ENCODE peak calls at places on chromosomes 6 and 20, in ten cellular contexts. One of them, this sample, is unnamed.

GRCh38 chr20:34250005-34250404 is 8.8 kb downstream of the ASIP start:
- DNase-seq in mesothelial cell of epicardium: no peak
- DNase-seq in kidney tubule cell: no peak
- DNase-seq in GM12892: no peak
- DNase-seq in left ventricle myocardium inferior: no peak
- DNase-seq in putamen: no peak
- DNase-seq in globus pallidus: no peak
- DNase-seq in activated naive CD4-positive, alpha-beta T cell treated with anti-CD3 and anti-CD28 coated beads, Interleukin-2, amount 50 U/mL, for 16 hours: no peak
- DNase-seq in fibroblast of lung: no peak
- DNase-seq in stimulated activated CD8-positive, alpha-beta memory T cell treated with anti-CD3 and anti-CD28 coated beads, Interleukin-4, amount 100 ng/mL, for 48 hours: no peak
- DNase-seq in this sample: no peak

GRCh38 chr20:23114448-23114847 is 28.3 kb upstream of the CD93 start:
- DNase-seq in mesothelial cell of epicardium: no peak
- DNase-seq in kidney tubule cell: no peak
- DNase-seq in GM12892: no peak
- DNase-seq in left ventricle myocardium inferior: no peak
- DNase-seq in putamen: no peak
- DNase-seq in globus pallidus: no peak
- DNase-seq in activated naive CD4-positive, alpha-beta T cell treated with anti-CD3 and anti-CD28 coated beads, Interleukin-2, amount 50 U/mL, for 16 hours: no peak
- DNase-seq in fibroblast of lung: no peak
- DNase-seq in stimulated activated CD8-positive, alpha-beta memory T cell treated with anti-CD3 and anti-CD28 coated beads, Interleukin-4, amount 100 ng/mL, for 48 hours: no peak
- DNase-seq in this sample: no peak

GRCh38 chr20:54479138-54479906 is 3.9 kb downstream of the DOK5 start:
- DNase-seq in mesothelial cell of epicardium: no peak
- DNase-seq in kidney tubule cell: peak; percentile 22
- DNase-seq in GM12892: no peak
- DNase-seq in left ventricle myocardium inferior: no peak
- DNase-seq in putamen: no peak
- DNase-seq in globus pallidus: no peak
- DNase-seq in activated naive CD4-positive, alpha-beta T cell treated with anti-CD3 and anti-CD28 coated beads, Interleukin-2, amount 50 U/mL, for 16 hours: no peak
- DNase-seq in fibroblast of lung: peak; percentile 42
- DNase-seq in stimulated activated CD8-positive, alpha-beta memory T cell treated with anti-CD3 and anti-CD28 coated beads, Interleukin-4, amount 100 ng/mL, for 48 hours: no peak
- DNase-seq in this sample: no peak

GRCh38 chr6:33343953-33344611 is 26.5 kb upstream of the ZBTB22 start:
- DNase-seq in mesothelial cell of epicardium: no peak
- DNase-seq in kidney tubule cell: no peak
- DNase-seq in GM12892: no peak
- DNase-seq in left ventricle myocardium inferior: no peak
- DNase-seq in putamen: no peak
- DNase-seq in globus pallidus: no peak
- DNase-seq in activated naive CD4-positive, alpha-beta T cell treated with anti-CD3 and anti-CD28 coated beads, Interleukin-2, amount 50 U/mL, for 16 hours: peak; percentile 23
- DNase-seq in fibroblast of lung: no peak
- DNase-seq in stimulated activated CD8-positive, alpha-beta memory T cell treated with anti-CD3 and anti-CD28 coated beads, Interleukin-4, amount 100 ng/mL, for 48 hours: peak; percentile 40
- DNase-seq in this sample: peak; percentile 47

GRCh38 chr20:16018881-16019280 is 554.4 kb downstream of the KIF16B start:
- DNase-seq in mesothelial cell of epicardium: no peak
- DNase-seq in kidney tubule cell: peak; percentile 46
- DNase-seq in GM12892: no peak
- DNase-seq in left ventricle myocardium inferior: no peak
- DNase-seq in putamen: no peak
- DNase-seq in globus pallidus: no peak
- DNase-seq in activated naive CD4-positive, alpha-beta T cell treated with anti-CD3 and anti-CD28 coated beads, Interleukin-2, amount 50 U/mL, for 16 hours: no peak
- DNase-seq in fibroblast of lung: no peak
- DNase-seq in stimulated activated CD8-positive, alpha-beta memory T cell treated with anti-CD3 and anti-CD28 coated beads, Interleukin-4, amount 100 ng/mL, for 48 hours: no peak
- DNase-seq in this sample: no peak

GRCh38 chr20:3935956-3936340 is 46.8 kb downstream of the PANK2 start:
- DNase-seq in mesothelial cell of epicardium: no peak
- DNase-seq in kidney tubule cell: peak; percentile 33
- DNase-seq in GM12892: no peak
- DNase-seq in left ventricle myocardium inferior: no peak
- DNase-seq in putamen: no peak
- DNase-seq in globus pallidus: no peak
- DNase-seq in activated naive CD4-positive, alpha-beta T cell treated with anti-CD3 and anti-CD28 coated beads, Interleukin-2, amount 50 U/mL, for 16 hours: no peak
- DNase-seq in fibroblast of lung: no peak
- DNase-seq in stimulated activated CD8-positive, alpha-beta memory T cell treated with anti-CD3 and anti-CD28 coated beads, Interleukin-4, amount 100 ng/mL, for 48 hours: no peak
- DNase-seq in this sample: no peak

GRCh38 chr6:135282425-135282824 is 101.3 kb downstream of the MYB start:
- DNase-seq in mesothelial cell of epicardium: no peak
- DNase-seq in kidney tubule cell: no peak
- DNase-seq in GM12892: no peak
- DNase-seq in left ventricle myocardium inferior: no peak
- DNase-seq in putamen: no peak
- DNase-seq in globus pallidus: no peak
- DNase-seq in activated naive CD4-positive, alpha-beta T cell treated with anti-CD3 and anti-CD28 coated beads, Interleukin-2, amount 50 U/mL, for 16 hours: no peak
- DNase-seq in fibroblast of lung: no peak
- DNase-seq in stimulated activated CD8-positive, alpha-beta memory T cell treated with anti-CD3 and anti-CD28 coated beads, Interleukin-4, amount 100 ng/mL, for 48 hours: no peak
- DNase-seq in this sample: no peak

GRCh38 chr6:56637640-56638039 is 5.0 kb downstream of the DST start:
- DNase-seq in mesothelial cell of epicardium: no peak
- DNase-seq in kidney tubule cell: peak; percentile 78
- DNase-seq in GM12892: no peak
- DNase-seq in left ventricle myocardium inferior: no peak
- DNase-seq in putamen: peak; percentile 58
- DNase-seq in globus pallidus: peak; percentile 78
- DNase-seq in activated naive CD4-positive, alpha-beta T cell treated with anti-CD3 and anti-CD28 coated beads, Interleukin-2, amount 50 U/mL, for 16 hours: no peak
- DNase-seq in fibroblast of lung: peak; percentile 75
- DNase-seq in stimulated activated CD8-positive, alpha-beta memory T cell treated with anti-CD3 and anti-CD28 coated beads, Interleukin-4, amount 100 ng/mL, for 48 hours: no peak
- DNase-seq in this sample: peak; percentile 59

GRCh38 chr6:151805286-151805840 is 2.1 kb upstream of the ESR1 start:
- DNase-seq in mesothelial cell of epicardium: no peak
- DNase-seq in kidney tubule cell: peak; percentile 5
- DNase-seq in GM12892: no peak
- DNase-seq in left ventricle myocardium inferior: peak; percentile 16
- DNase-seq in putamen: no peak
- DNase-seq in globus pallidus: no peak
- DNase-seq in activated naive CD4-positive, alpha-beta T cell treated with anti-CD3 and anti-CD28 coated beads, Interleukin-2, amount 50 U/mL, for 16 hours: no peak
- DNase-seq in fibroblast of lung: no peak
- DNase-seq in stimulated activated CD8-positive, alpha-beta memory T cell treated with anti-CD3 and anti-CD28 coated beads, Interleukin-4, amount 100 ng/mL, for 48 hours: no peak
- DNase-seq in this sample: no peak

GRCh38 chr6:135779213-135779612 is 72.3 kb upstream of the PDE7B start:
- DNase-seq in mesothelial cell of epicardium: no peak
- DNase-seq in kidney tubule cell: no peak
- DNase-seq in GM12892: no peak
- DNase-seq in left ventricle myocardium inferior: no peak
- DNase-seq in putamen: no peak
- DNase-seq in globus pallidus: no peak
- DNase-seq in activated naive CD4-positive, alpha-beta T cell treated with anti-CD3 and anti-CD28 coated beads, Interleukin-2, amount 50 U/mL, for 16 hours: no peak
- DNase-seq in fibroblast of lung: no peak
- DNase-seq in stimulated activated CD8-positive, alpha-beta memory T cell treated with anti-CD3 and anti-CD28 coated beads, Interleukin-4, amount 100 ng/mL, for 48 hours: no peak
- DNase-seq in this sample: no peak

GRCh38 chr6:35343092-35343834 is 905 bp downstream of the PPARD start:
- DNase-seq in mesothelial cell of epicardium: no peak
- DNase-seq in kidney tubule cell: no peak
- DNase-seq in GM12892: no peak
- DNase-seq in left ventricle myocardium inferior: peak; percentile 36
- DNase-seq in putamen: no peak
- DNase-seq in globus pallidus: no peak
- DNase-seq in activated naive CD4-positive, alpha-beta T cell treated with anti-CD3 and anti-CD28 coated beads, Interleukin-2, amount 50 U/mL, for 16 hours: no peak
- DNase-seq in fibroblast of lung: peak; percentile 47
- DNase-seq in stimulated activated CD8-positive, alpha-beta memory T cell treated with anti-CD3 and anti-CD28 coated beads, Interleukin-4, amount 100 ng/mL, for 48 hours: no peak
- DNase-seq in this sample: peak; percentile 71

GRCh38 chr6:107154131-107154906 is 39.0 kb upstream of the BEND3 start:
- DNase-seq in mesothelial cell of epicardium: no peak
- DNase-seq in kidney tubule cell: peak; percentile 58
- DNase-seq in GM12892: no peak
- DNase-seq in left ventricle myocardium inferior: no peak
- DNase-seq in putamen: no peak
- DNase-seq in globus pallidus: no peak
- DNase-seq in activated naive CD4-positive, alpha-beta T cell treated with anti-CD3 and anti-CD28 coated beads, Interleukin-2, amount 50 U/mL, for 16 hours: no peak
- DNase-seq in fibroblast of lung: peak; percentile 24
- DNase-seq in stimulated activated CD8-positive, alpha-beta memory T cell treated with anti-CD3 and anti-CD28 coated beads, Interleukin-4, amount 100 ng/mL, for 48 hours: no peak
- DNase-seq in this sample: peak; percentile 66

GRCh38 chr20:40960101-40960500 is 68.5 kb upstream of the TOP1 start:
- DNase-seq in mesothelial cell of epicardium: no peak
- DNase-seq in kidney tubule cell: no peak
- DNase-seq in GM12892: no peak
- DNase-seq in left ventricle myocardium inferior: no peak
- DNase-seq in putamen: no peak
- DNase-seq in globus pallidus: no peak
- DNase-seq in activated naive CD4-positive, alpha-beta T cell treated with anti-CD3 and anti-CD28 coated beads, Interleukin-2, amount 50 U/mL, for 16 hours: no peak
- DNase-seq in fibroblast of lung: no peak
- DNase-seq in stimulated activated CD8-positive, alpha-beta memory T cell treated with anti-CD3 and anti-CD28 coated beads, Interleukin-4, amount 100 ng/mL, for 48 hours: no peak
- DNase-seq in this sample: no peak

GRCh38 chr6:36973647-36974046 is 12.3 kb downstream of the MTCH1 start:
- DNase-seq in mesothelial cell of epicardium: no peak
- DNase-seq in kidney tubule cell: no peak
- DNase-seq in GM12892: no peak
- DNase-seq in left ventricle myocardium inferior: peak; percentile 76
- DNase-seq in putamen: no peak
- DNase-seq in globus pallidus: no peak
- DNase-seq in activated naive CD4-positive, alpha-beta T cell treated with anti-CD3 and anti-CD28 coated beads, Interleukin-2, amount 50 U/mL, for 16 hours: no peak
- DNase-seq in fibroblast of lung: no peak
- DNase-seq in stimulated activated CD8-positive, alpha-beta memory T cell treated with anti-CD3 and anti-CD28 coated beads, Interleukin-4, amount 100 ng/mL, for 48 hours: no peak
- DNase-seq in this sample: no peak

GRCh38 chr6:45986746-45987274 is 28.9 kb downstream of the CLIC5 start:
- DNase-seq in mesothelial cell of epicardium: no peak
- DNase-seq in kidney tubule cell: peak; percentile 65
- DNase-seq in GM12892: no peak
- DNase-seq in left ventricle myocardium inferior: no peak
- DNase-seq in putamen: no peak
- DNase-seq in globus pallidus: no peak
- DNase-seq in activated naive CD4-positive, alpha-beta T cell treated with anti-CD3 and anti-CD28 coated beads, Interleukin-2, amount 50 U/mL, for 16 hours: no peak
- DNase-seq in fibroblast of lung: no peak
- DNase-seq in stimulated activated CD8-positive, alpha-beta memory T cell treated with anti-CD3 and anti-CD28 coated beads, Interleukin-4, amount 100 ng/mL, for 48 hours: no peak
- DNase-seq in this sample: no peak

GRCh38 chr6:33933101-33933500 is 129.3 kb upstream of the MLN start:
- DNase-seq in mesothelial cell of epicardium: no peak
- DNase-seq in kidney tubule cell: no peak
- DNase-seq in GM12892: no peak
- DNase-seq in left ventricle myocardium inferior: no peak
- DNase-seq in putamen: no peak
- DNase-seq in globus pallidus: no peak
- DNase-seq in activated naive CD4-positive, alpha-beta T cell treated with anti-CD3 and anti-CD28 coated beads, Interleukin-2, amount 50 U/mL, for 16 hours: no peak
- DNase-seq in fibroblast of lung: no peak
- DNase-seq in stimulated activated CD8-positive, alpha-beta memory T cell treated with anti-CD3 and anti-CD28 coated beads, Interleukin-4, amount 100 ng/mL, for 48 hours: no peak
- DNase-seq in this sample: no peak

This sample was measured in small intestine.